ENCODE peak calls at places on chromosomes 16 and 17, in six cellular contexts. O is NCI-H460; L is activated CD8-positive, alpha-beta T cell treated with anti-CD3 and anti-CD28 coated beads, Interleukin-2, amount 10 ng/mL, durations not matched to agents 7 days and 5 days; Q is fibroblast of villous mesenchyme; C is T-helper 1 cell; Z is GM12865. D is an unnamed sample.
A peak's percentile ranks its signal among the peaks of the same experiment; 100 is the strongest.

GRCh38 chr16:30335598-30336474 is 19.3 kb downstream of the CD2BP2 start:
- DNase-seq in C (no peak), L (no peak), Q (peak; percentile 47), Z (peak; percentile 45), O (no peak), D (peak; percentile 10)

GRCh38 chr17:59756236-59756818 is 48.9 kb downstream of the VMP1 start:
- DNase-seq in Z (no peak), C (no peak), L (no peak), Q (peak; percentile 91), O (no peak), D (no peak)

GRCh38 chr16:63553980-63554379 is 1517.7 kb upstream of the CDH8 start:
- DNase-seq in O (no peak), Z (no peak), L (no peak), Q (no peak), C (no peak), D (no peak)

GRCh38 chr17:27299384-27300049 is 5.6 kb downstream of the WSB1 start:
- DNase-seq in C (no peak), Q (no peak), Z (no peak), L (no peak), O (no peak), D (no peak)

GRCh38 chr16:84514295-84514873 is 9.9 kb upstream of the MEAK7 start:
- DNase-seq in L (no peak), O (no peak), Z (no peak), Q (no peak), C (no peak), D (no peak)

GRCh38 chr16:10561425-10561824 is 19.0 kb downstream of the EMP2 start:
- DNase-seq in C (no peak), Q (no peak), L (no peak), O (no peak), Z (no peak), D (no peak)

GRCh38 chr17:71830916-71831315 is 289.9 kb upstream of the SOX9 start:
- DNase-seq in C (no peak), Q (no peak), O (no peak), L (no peak), Z (no peak), D (no peak)

GRCh38 chr17:151886-152859 is 14.8 kb downstream of the SCGB1C2 start:
- DNase-seq in Z (no peak), Q (no peak), O (no peak), L (no peak), C (peak; percentile 6), D (no peak)

GRCh38 chr17:82924812-82925211 is 85.0 kb upstream of the ZNF750 start:
- DNase-seq in C (no peak), O (no peak), Z (no peak), L (no peak), Q (no peak), D (no peak)

GRCh38 chr16:14362774-14363371 is 267.2 kb downstream of the PARN start:
- DNase-seq in Q (peak; percentile 34), L (no peak), Z (no peak), O (no peak), C (no peak), D (no peak)

GRCh38 chr17:7166873-7167272 is 12.3 kb downstream of the ASGR1 start:
- DNase-seq in Z (no peak), C (no peak), Q (no peak), O (no peak), L (no peak), D (no peak)